ENCODE peak calls at places on chromosomes 12 and 14, in seven cellular contexts. F, A, P, N, Y, E and C are unnamed samples.

GRCh38 chr12:66194122-66194521 is 5.1 kb downstream of the IRAK3 start:
- DNase-seq in A (no peak), N (no peak), F (no peak), P (no peak), Y (no peak), E (no peak), C (no peak)

GRCh38 chr12:39389399-39390150 is 53.3 kb downstream of the KIF21A start:
- DNase-seq in N (no peak), P (no peak), E (no peak), Y (no peak), A (no peak), F (no peak), C (no peak)

GRCh38 chr12:8637666-8638065 is 25.0 kb downstream of the MFAP5 start:
- DNase-seq in A (no peak), E (no peak), F (no peak), P (no peak), N (no peak), Y (no peak), C (no peak)

GRCh38 chr14:86714575-86714974 is 1184.6 kb downstream of the FLRT2 start:
- DNase-seq in Y (no peak), N (no peak), E (no peak), F (no peak), A (no peak), P (no peak), C (no peak)

GRCh38 chr12:14776236-14776959 is 26.9 kb downstream of the WBP11 start:
- DNase-seq in N (peak), A (peak), P (no peak), F (no peak), Y (no peak), E (no peak), C (no peak)

GRCh38 chr14:58239259-58240210 is 5.1 kb upstream of the PSMA3 start:
- DNase-seq in A (peak), F (peak), E (peak), Y (no peak), N (peak), P (peak), C (no peak)

GRCh38 chr14:70907996-70908917 is 998 bp downstream of the PCNX1 start:
- DNase-seq in Y (no peak), E (peak), N (peak), P (peak), F (peak), A (peak), C (peak)

GRCh38 chr12:80778005-80778541 is 61.4 kb downstream of the MYF5 start:
- DNase-seq in Y (no peak), P (peak), F (peak), N (peak), A (peak), E (peak), C (no peak)

GRCh38 chr14:29927596-29928341 is at the start of gene PRKD1:
- DNase-seq in Y (no peak), A (peak), E (peak), P (peak), F (peak), N (no peak), C (peak)

DNA sequence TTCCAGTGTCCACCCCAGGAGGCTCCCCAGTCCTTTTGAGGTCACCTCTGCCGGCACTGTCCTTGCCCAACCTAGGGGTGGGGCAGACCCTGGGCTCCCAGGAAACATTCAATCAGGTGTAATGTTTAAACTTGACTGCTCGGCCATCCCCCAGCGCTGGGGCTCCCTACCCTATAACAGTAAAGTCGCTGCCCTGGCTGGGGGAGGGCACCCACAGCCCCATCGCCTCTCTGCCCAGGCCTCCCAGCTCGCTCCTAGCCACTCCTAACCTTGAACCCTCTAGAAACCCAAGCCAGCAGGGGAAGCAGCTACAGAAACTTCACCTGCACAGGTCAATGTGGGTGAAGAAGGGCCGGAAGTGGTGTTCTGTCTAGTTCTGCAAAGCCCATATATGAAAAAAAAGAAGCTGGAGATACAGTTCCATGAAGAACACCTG is 1.3 kb downstream of the CLMN start:
- DNase-seq in A (no peak), P (no peak), E (no peak), N (no peak), Y (no peak), F (no peak), C (no peak)
- TF ChIP-seq POLR2A in A (no peak), P (no peak), E (no peak), N (no peak), Y (no peak), F (no peak), C (no peak)

DNA sequence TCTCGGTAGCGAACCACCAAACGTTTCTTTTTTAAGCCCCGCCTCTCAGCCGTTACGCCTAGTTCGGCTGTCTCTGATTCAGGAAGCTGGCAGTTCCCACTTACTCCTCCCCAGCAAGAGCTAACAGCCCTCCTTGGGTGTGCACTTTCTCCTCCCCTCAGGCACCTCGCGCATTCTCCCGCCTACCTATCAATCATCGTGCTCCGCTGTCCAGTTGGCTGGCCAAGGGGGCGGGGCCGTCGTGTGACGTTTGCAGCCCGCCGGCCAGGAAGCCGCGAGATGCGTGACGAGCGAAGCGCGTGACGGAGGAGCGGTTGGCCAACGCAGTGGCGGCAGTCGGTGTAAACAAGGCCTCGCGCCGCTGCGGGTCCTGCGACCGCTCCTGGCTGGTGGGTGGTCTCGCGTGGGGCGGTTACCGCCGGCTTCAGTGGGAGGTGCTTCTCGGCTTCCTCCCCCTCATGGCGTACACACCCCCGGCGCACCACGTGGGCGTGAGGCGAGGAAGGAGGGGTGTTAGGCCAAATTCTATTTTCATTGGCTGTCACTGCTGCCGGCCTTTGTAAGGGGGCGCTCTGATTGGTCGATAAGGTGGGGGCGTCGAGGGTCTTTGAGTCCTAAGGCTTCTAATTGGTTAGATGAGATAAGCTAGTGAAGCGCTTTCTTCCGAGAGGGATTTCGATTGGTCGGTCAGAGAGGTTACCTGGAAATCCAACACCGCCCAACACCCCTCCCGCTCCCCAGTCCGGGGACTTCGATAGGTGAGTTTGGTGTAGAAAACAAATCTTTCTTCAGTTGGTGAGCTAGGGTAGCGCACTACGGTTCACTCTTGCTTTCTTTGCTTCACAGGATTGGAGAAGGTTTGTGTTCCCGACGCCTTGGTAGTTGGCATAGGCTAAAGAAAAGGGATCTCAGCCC is at the start of the genes DCAF11 and NRL:
- DNase-seq in Y (peak), P (peak), E (peak), F (peak), A (peak), N (peak), C (peak)
- TF ChIP-seq POLR2A in Y (no peak), P (peak), E (peak), F (peak), A (peak), N (peak), C (peak)

DNA sequence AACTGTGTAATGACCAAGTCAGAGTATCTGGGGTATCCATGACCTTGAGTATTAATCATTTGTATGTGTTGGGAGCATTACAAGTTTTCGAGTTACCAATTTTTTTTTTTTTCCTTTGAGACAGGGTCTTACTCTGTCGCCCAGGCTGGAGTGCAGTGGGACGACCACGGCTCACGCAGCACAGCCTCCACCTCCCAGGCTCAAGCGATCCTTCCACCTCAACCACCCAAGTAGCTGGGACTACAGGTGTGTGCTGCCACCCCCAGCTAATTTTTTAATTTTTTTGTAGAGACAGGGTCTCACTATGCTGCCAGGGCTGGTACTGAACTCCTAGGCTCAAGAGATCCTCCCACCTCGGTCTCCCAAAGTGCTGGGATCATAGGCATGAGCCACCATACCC is 19.7 kb downstream of the SSH1 start:
- DNase-seq in A (no peak), P (no peak), Y (no peak), F (no peak), N (no peak), E (no peak), C (no peak)
- TF ChIP-seq POLR2A in A (no peak), P (no peak), Y (no peak), F (no peak), N (no peak), E (no peak), C (no peak)

DNA sequence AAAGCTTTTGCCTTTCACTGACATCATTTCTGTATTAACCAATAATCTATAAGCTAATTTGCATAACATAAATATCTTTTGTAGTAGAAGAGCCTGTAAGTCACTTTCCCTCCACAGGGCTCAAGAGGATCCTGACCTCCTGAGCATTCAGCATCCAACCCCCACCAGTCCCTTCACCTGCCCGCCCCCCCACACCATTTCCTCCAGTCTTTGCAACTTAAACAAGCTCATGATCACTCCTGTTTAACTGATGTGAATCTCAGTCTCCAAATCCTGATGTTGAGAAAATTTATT is 12.0 kb upstream of the CRY1 start:
- DNase-seq in Y (no peak), F (no peak), N (no peak), A (no peak), P (no peak), E (no peak), C (peak)
- TF ChIP-seq POLR2A in Y (no peak), F (no peak), N (no peak), A (no peak), P (no peak), E (no peak), C (no peak)

DNA sequence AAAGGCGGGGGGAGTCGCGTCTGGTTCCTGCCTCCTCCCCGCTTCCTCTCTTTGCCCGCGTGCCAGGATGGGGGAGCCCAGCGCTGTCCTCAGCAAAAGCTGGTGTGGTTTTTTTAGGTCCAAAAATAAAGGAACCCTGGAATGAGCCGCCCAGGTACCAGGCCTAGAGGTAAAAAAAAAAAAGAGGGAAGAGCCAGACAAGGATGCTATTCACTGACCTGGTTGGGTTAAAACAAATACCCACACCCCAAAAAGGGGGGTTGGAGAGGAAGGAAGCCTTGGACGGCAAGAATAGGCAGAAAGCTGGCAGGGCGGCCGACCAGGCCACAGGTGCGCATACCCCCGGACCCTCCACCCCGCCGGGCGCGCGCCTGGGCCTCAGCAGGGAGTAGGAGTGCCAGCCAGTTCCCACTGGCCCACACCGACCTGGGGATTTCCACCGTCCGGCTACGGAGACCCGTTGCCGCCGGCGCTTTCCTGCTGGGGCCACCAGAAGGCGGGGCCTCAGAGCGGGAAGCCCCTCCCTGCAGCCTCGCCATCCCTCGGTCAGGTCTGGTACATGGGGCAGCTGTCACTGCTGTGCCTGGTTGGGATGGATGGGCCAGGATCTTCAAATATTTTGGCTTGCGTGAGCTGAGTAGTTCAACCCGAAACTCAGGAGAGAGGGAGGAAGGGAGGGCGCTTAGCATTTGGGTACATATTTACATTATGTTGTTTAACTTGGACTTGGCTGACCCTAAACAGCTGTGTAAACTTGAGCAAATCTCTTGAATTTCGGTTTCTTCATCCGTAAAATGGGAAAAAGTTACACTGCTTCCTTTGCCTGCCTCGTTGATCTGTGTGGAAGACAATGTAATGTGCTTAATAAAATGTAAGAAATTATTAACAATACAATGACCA is 5.4 kb upstream of the IRF2BPL start:
- DNase-seq in N (peak), P (peak), A (peak), Y (no peak), F (peak), E (peak), C (no peak)
- TF ChIP-seq POLR2A in N (peak), P (peak), A (peak), Y (no peak), F (peak), E (peak), C (peak)

GRCh38 chr12:46265734-46266133 is 3.1 kb downstream of the SLC38A1 start:
- DNase-seq in P (no peak), Y (no peak), E (no peak), F (no peak), A (no peak), N (no peak), C (no peak)
- TF ChIP-seq POLR2A in P (no peak), Y (no peak), E (no peak), F (no peak), A (no peak), N (no peak), C (no peak)

DNA sequence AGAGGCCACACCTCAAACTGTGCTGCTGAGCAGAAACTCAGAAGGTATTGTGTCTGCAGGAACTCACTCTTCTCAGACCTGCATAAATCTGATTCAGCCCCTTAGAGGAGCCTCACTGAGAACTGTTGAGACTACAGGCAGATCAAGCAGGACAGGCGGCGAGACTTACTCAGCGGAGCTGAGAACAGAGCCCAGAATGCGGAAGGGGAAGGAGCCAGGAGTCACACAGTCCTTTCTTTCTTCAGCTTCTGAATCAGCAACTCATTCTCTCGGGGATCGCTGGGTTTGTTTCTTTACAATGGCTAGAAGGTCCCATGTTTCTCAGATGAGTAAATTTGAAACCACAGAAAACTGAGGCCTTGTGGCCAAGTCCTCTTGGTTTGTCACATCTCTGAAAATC is 23.0 kb upstream of the EMP1 start:
- DNase-seq in A (no peak), F (peak), E (no peak), Y (no peak), N (peak), P (peak), C (peak)
- TF ChIP-seq POLR2A in A (no peak), F (no peak), E (no peak), Y (no peak), N (no peak), P (no peak), C (no peak)